ENCODE peak calls at places on chromosomes 5 and 9, in six cellular contexts. Q is HL-60, U is neural progenitor cell, A is GM12878, X is heart right ventricle, S is HepG2. Z is an unnamed sample.

GRCh38 chr5:91875133-91875779 is 492.1 kb upstream of the ARRDC3 start:
- DNase-seq in Q (no peak), U (peak), A (no peak), X (no peak), S (no peak), Z (no peak)

GRCh38 chr9:93475856-93476255 is 22.5 kb upstream of the FAM120AOS start:
- DNase-seq in Q (no peak), U (no peak), A (no peak), X (no peak), S (no peak), Z (no peak)

GRCh38 chr9:20950707-20951106 is 80.7 kb downstream of the HACD4 start:
- DNase-seq in Q (no peak), U (no peak), A (no peak), X (no peak), S (no peak), Z (no peak)

GRCh38 chr5:78633710-78634109 is 14.9 kb downstream of the LHFPL2 start:
- DNase-seq in Q (no peak), U (no peak), A (no peak), X (no peak), S (no peak), Z (no peak)

GRCh38 chr9:113541019-113541900 is 77.7 kb downstream of the RGS3 start:
- DNase-seq in Q (no peak), U (peak), A (no peak), X (peak), S (peak), Z (no peak)

GRCh38 chr5:142671801-142672200 is 14.1 kb downstream of the FGF1 start:
- DNase-seq in Q (no peak), U (no peak), A (no peak), X (no peak), S (no peak), Z (no peak)

GRCh38 chr9:121652037-121652837 is 803 bp downstream of the DAB2IP start:
- DNase-seq in Q (no peak), U (peak), A (no peak), X (peak), S (no peak), Z (no peak)

GRCh38 chr5:36658016-36658415 is 51.6 kb downstream of the SLC1A3 start:
- DNase-seq in Q (no peak), U (no peak), A (no peak), X (no peak), S (no peak), Z (no peak)

GRCh38 chr5:16392718-16393117 is 72.9 kb downstream of the ZNF622 start:
- DNase-seq in Q (no peak), U (no peak), A (no peak), X (no peak), S (no peak), Z (no peak)

GRCh38 chr5:66860199-66860975 is 264.2 kb downstream of the MAST4 start:
- DNase-seq in Q (no peak), U (peak), A (no peak), X (no peak), S (no peak), Z (no peak)

GRCh38 chr5:6899215-6899614 is 186.0 kb downstream of the TENT4A start:
- DNase-seq in Q (no peak), U (no peak), A (no peak), X (peak), S (no peak), Z (no peak)

GRCh38 chr9:123339666-123340414 is 16.2 kb upstream of the CRB2 start:
- DNase-seq in Q (no peak), U (no peak), A (peak), X (peak), S (no peak), Z (no peak)

GRCh38 chr9:126057869-126058467 is 268.7 kb upstream of the MVB12B start:
- DNase-seq in Q (no peak), U (no peak), A (no peak), X (no peak), S (no peak), Z (no peak)

GRCh38 chr5:162657076-162657475 is 589.5 kb downstream of the GABRG2 start:
- DNase-seq in Q (no peak), U (no peak), A (no peak), X (no peak), S (no peak), Z (no peak)

GRCh38 chr9:123329329-123329955 is 26.6 kb upstream of the CRB2 start:
- DNase-seq in Q (peak), U (no peak), A (no peak), X (no peak), S (peak), Z (no peak)

GRCh38 chr9:112049834-112050516 is 125.1 kb downstream of the SUSD1 start:
- DNase-seq in Q (no peak), U (no peak), A (no peak), X (no peak), S (no peak), Z (no peak)

GRCh38 chr9:33109097-33109496 is 32.6 kb upstream of the SMU1 start:
- DNase-seq in Q (no peak), U (no peak), A (no peak), X (no peak), S (no peak), Z (no peak)

GRCh38 chr5:122050959-122051358 is 27.1 kb downstream of the LOX start:
- DNase-seq in Q (no peak), U (no peak), A (no peak), X (no peak), S (no peak), Z (no peak)

GRCh38 chr5:172347653-172348052 is 64.1 kb upstream of the UBTD2 start:
- DNase-seq in Q (no peak), U (no peak), A (no peak), X (no peak), S (no peak), Z (no peak)

GRCh38 chr5:124414973-124415372 is 331.5 kb downstream of the ZNF608 start:
- DNase-seq in Q (no peak), U (no peak), A (no peak), X (no peak), S (no peak), Z (no peak)

GRCh38 chr9:71737455-71737854 is 30.9 kb downstream of the CEMIP2 start:
- DNase-seq in Q (no peak), U (no peak), A (no peak), X (no peak), S (no peak), Z (no peak)

GRCh38 chr5:80246995-80247729 is 8.7 kb downstream of the SERINC5 start:
- DNase-seq in Q (no peak), U (peak), A (peak), X (peak), S (peak), Z (no peak)

GRCh38 chr5:132224721-132225120 is 2.9 kb downstream of the P4HA2 start:
- DNase-seq in Q (no peak), U (no peak), A (no peak), X (peak), S (no peak), Z (no peak)

GRCh38 chr5:132223861-132224260 is 3.8 kb downstream of the P4HA2 start:
- DNase-seq in Q (no peak), U (no peak), A (no peak), X (no peak), S (no peak), Z (no peak)

GRCh38 chr5:132227235-132227484 is 493 bp downstream of the P4HA2 start:
- DNase-seq in Q (no peak), U (no peak), A (no peak), X (no peak), S (no peak), Z (no peak)

GRCh38 chr5:132226516-132227234 is 978 bp downstream of the P4HA2 start:
- DNase-seq in Q (no peak), U (no peak), A (no peak), X (peak), S (no peak), Z (no peak)

DNA sequence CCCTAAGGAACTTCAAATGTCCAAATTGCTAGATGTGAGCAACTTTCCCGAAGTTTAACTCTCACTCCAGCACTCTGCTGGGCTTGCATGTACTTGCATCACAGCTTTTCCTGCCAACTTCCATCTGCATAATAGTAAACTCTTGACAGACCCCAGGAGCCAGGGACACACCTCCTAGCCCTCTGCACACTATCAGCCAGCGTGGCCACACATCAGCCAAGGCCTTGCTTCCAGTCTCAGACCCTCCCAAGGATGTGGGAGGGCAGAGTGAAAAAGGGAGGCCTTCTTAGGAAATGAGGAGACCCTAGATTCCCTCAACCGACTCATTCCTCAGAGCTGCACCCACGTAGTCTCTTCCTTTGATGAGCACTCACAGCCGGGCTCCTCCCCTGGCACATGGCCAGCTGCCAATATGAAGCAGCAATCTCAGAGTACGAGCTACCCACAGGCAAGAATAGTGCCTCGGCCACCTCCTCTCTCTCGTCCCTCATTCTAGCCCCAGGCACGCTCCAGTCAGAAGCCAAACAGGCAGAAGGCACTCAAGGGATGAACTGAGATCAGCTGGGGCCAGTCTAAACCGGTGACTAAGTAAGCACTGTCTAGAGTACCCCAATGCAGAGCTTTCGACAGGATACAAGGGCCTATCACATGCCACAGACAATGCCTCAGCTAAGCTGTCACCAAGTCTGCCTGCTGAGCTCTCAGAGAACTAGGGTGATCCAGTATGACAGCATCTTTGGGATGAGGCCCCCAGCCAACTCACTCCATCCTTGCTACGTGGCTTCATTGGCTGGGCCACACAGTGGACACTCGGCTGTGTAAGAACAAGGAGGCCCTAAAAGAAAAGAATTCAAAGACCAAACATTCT is 2.3 kb downstream of the P4HA2 start:
- DNase-seq in Q (no peak), U (no peak), A (no peak), X (peak), S (no peak), Z (peak)
- H3K4me3 ChIP-seq in Q (no peak), U (no peak), A (no peak), X (no peak), S (no peak), Z (no peak)

DNA sequence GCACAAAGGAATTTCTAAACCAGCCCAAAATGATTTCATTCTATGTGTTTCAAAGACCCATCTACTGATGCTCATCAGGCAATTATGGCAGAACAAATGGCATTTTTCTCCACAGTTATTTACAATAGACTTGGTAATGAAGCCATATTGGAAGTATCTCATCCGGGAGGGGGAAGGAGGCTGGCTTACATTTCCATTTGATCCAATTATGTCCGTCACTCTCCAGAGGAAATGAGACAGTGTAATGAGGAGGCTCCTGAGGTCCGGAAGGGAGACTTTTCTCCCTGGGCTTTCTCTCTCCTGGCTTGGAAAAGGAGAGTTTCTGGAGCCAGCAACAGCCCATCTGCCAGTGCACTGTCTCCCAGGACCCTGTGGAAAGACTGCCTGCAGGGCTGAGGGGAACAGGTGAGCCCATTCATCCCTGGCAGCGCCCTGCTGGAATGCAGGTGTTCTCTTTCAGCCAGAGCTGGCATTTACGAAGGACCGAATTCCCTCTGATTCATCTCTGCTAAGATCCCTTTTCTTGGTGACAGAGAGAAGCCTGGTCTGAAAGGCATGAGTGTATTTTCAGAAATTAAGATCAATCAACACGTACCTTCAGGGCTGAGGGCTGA is 54.9 kb upstream of the SAP30L start:
- DNase-seq in Q (no peak), U (no peak), A (no peak), X (no peak), S (no peak), Z (no peak)
- H3K27ac ChIP-seq in Q (no peak), U (no peak), A (no peak), X (no peak), S (no peak), Z (no peak)

GRCh38 chr5:107542831-107543231 is 127.9 kb downstream of the EFNA5 start:
- DNase-seq in Q (no peak), U (no peak), A (no peak), X (peak), S (peak), Z (no peak)
- H3K4me3 ChIP-seq in Q (no peak), U (no peak), A (no peak), X (no peak), S (no peak), Z (no peak)

DNA sequence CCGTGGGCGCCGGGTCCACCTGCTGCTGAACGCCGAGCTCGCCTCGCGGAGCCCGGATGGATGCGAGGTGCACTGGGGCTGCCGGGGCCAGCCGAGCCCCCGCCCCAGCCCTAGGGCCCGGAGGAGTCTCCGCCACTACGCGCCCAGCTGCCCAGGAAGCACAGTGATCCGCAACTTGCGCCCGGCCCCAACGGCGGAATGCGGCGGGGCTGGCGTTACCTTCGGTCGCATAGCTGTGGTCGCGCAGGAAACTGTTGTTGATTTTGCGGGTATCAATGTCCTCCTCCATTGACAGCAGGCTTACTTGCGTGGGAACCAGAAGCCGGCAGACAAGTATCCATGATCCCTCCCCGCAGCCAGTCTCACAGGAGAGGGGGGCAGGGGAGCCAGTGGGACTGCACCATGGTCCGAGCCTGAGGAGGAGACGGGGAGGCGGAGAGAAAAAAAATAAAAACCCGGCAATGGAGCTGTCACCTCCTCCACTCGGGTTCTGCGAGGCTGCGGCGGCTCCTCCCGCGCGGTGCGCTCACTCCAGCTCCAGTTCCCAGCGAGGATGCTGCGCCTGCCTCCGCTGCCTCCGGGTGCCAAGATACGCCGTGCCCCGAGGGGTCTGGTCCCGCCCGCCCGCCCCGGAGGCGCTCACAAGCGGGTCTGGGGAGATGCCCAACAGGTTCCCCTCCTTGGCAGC is 630 bp downstream of the PPP2R2B start:
- DNase-seq in Q (no peak), U (peak), A (no peak), X (peak), S (no peak), Z (peak)
- H3K27ac ChIP-seq in Q (no peak), U (no peak), A (no peak), X (no peak), S (no peak), Z (no peak)

GRCh38 chr5:179781846-179782245 is 11.9 kb upstream of the LTC4S start:
- DNase-seq in Q (no peak), U (no peak), A (no peak), X (no peak), S (no peak), Z (no peak)

GRCh38 chr5:179780343-179780742 is 13.4 kb upstream of the LTC4S start:
- DNase-seq in Q (peak), U (no peak), A (no peak), X (no peak), S (no peak), Z (no peak)

GRCh38 chr5:179779826-179780225 is 14.0 kb upstream of the LTC4S start:
- DNase-seq in Q (no peak), U (no peak), A (no peak), X (no peak), S (no peak), Z (no peak)

GRCh38 chr5:179786861-179787260 is 6.9 kb upstream of the LTC4S start:
- DNase-seq in Q (no peak), U (no peak), A (no peak), X (no peak), S (no peak), Z (no peak)

DNA sequence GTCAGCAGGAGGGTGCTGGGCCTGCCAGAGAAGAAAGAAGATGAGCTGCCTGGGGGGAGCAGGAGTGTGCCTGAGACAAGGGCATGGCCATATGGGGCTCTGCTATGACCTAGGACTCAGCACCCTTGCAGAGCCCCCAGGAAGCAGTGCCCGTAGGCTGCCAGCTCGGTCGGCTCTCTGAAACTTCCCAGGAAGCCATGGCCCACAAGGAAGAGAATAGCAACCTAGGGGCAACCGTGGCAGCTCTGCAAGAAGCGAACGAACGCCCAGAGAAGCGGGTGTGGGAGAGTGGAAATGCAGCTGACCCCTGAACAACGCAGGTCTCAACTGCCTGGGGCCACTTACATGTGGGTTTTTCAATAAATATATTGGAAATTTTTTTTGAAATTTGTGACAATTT is 10.7 kb upstream of the LTC4S start:
- DNase-seq in Q (no peak), U (no peak), A (no peak), X (no peak), S (no peak), Z (no peak)
- H3K4me3 ChIP-seq in Q (no peak), U (no peak), A (no peak), X (no peak), S (no peak), Z (no peak)

DNA sequence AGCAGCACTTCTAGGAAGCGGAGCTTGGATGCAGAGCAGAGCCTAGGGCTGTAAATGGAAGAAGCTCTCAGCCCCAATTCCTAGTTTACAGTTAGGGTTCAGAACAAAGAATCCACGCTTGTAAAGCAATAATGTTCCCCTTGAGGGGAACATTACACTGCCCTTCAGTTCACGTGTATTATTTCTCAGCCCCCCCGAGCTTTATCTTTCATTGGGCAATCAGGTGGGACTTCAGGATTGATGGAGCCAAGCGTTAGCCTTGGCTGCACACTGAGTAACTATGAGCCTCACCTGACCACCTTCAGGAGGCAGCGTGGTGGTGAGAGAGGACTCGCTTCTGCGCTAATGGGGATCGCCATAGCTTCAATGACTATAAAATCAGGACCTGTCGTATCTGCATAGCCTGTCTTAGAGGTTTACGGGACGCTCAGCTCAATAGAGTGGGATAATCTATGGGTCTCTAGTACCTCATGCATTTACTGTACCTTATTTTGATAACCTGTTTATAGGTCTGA is 157.0 kb upstream of the RASEF start:
- DNase-seq in Q (no peak), U (no peak), A (no peak), X (no peak), S (no peak), Z (no peak)
- H3K27ac ChIP-seq in Q (no peak), U (no peak), A (no peak), X (peak), S (peak), Z (no peak)

GRCh38 chr9:37466037-37466709 is 923 bp upstream of the ZBTB5 start:
- DNase-seq in Q (peak), U (peak), A (no peak), X (peak), S (peak), Z (no peak)

GRCh38 chr9:37468620-37469019 is 3.4 kb upstream of the ZBTB5 start:
- DNase-seq in Q (no peak), U (no peak), A (no peak), X (no peak), S (no peak), Z (no peak)

GRCh38 chr9:37474438-37474837 is 9.2 kb upstream of the ZBTB5 start:
- DNase-seq in Q (no peak), U (no peak), A (no peak), X (no peak), S (no peak), Z (no peak)

GRCh38 chr9:37476930-37477329 is 8.8 kb upstream of the POLR1E start:
- DNase-seq in Q (no peak), U (no peak), A (no peak), X (no peak), S (no peak), Z (no peak)

DNA sequence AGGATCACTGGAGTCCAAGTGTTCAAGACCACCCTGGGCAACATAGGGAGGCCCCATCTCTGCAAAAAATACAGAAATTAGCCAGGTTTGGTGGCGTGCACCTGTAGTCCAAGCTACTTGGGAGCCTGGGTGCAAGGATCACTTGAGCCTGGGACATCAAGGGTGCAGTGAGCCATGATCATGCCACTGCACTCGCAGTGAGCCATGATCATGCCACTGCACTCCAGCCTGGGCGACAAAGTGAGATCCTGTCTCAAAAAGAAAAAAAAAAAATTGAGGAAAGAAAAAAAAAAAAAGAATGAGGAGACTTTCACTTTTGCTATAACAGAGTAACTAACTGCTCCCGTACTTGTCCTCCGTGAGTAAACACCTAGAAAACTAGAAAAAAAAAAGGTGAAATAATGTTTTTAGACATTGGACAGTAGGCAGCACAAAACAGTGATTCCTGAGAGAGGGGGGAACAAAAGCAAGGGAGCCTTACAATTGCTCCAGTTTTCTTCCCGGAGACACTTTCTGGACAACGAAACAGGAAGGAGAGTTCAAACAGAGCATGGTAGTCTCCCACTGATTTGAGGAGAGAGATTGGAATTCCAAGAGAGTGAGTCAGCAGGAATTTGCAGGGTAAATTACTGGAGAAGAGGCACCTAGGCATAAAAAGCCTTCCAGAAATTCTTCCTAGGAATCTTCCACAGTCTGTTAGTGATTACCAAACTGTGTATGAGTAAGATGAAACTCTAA is 6.9 kb upstream of the ZBTB5 start:
- DNase-seq in Q (no peak), U (peak), A (no peak), X (no peak), S (peak), Z (no peak)
- H3K4me3 ChIP-seq in Q (no peak), U (no peak), A (peak), X (no peak), S (peak), Z (peak)

GRCh38 chr9:90306118-90306517 is 336.5 kb downstream of the DIRAS2 start:
- DNase-seq in Q (no peak), U (no peak), A (no peak), X (no peak), S (no peak), Z (no peak)
- H3K27ac ChIP-seq in Q (no peak), U (no peak), A (no peak), X (no peak), S (no peak), Z (no peak)